ENCODE peak calls at places on chromosomes 11 and 22, in nine cellular contexts. One of them, this sample, is unnamed.

GRCh38 chr22:31607696-31608095 is 54.3 kb downstream of the PISD start:
- DNase-seq in lower leg skin: no peak
- DNase-seq in AG20443: no peak
- DNase-seq in myocyte: no peak
- DNase-seq in activated CD4-positive, CD25-positive, alpha-beta regulatory T cell treated with anti-CD3 and anti-CD28 coated beads, Interleukin-2, amount 50 U/mL, for 16 hours: no peak
- DNase-seq in fibroblast of pulmonary artery: no peak
- DNase-seq in mesendoderm: no peak
- DNase-seq in stimulated activated CD8-positive, alpha-beta memory T cell treated with anti-CD3 and anti-CD28 coated beads, Interleukin-15, amount 100 ng/mL, for 24 hours: no peak
- DNase-seq in T-helper 9 cell: no peak
- DNase-seq in this sample: no peak

GRCh38 chr11:107468596-107468995 is 11.0 kb upstream of the CWF19L2 start:
- DNase-seq in lower leg skin: no peak
- DNase-seq in AG20443: no peak
- DNase-seq in myocyte: peak
- DNase-seq in activated CD4-positive, CD25-positive, alpha-beta regulatory T cell treated with anti-CD3 and anti-CD28 coated beads, Interleukin-2, amount 50 U/mL, for 16 hours: no peak
- DNase-seq in fibroblast of pulmonary artery: peak
- DNase-seq in mesendoderm: no peak
- DNase-seq in stimulated activated CD8-positive, alpha-beta memory T cell treated with anti-CD3 and anti-CD28 coated beads, Interleukin-15, amount 100 ng/mL, for 24 hours: no peak
- DNase-seq in T-helper 9 cell: no peak
- DNase-seq in this sample: no peak

GRCh38 chr11:87466228-87466627 is 428.5 kb downstream of the TMEM135 start:
- DNase-seq in lower leg skin: peak
- DNase-seq in AG20443: peak
- DNase-seq in myocyte: no peak
- DNase-seq in activated CD4-positive, CD25-positive, alpha-beta regulatory T cell treated with anti-CD3 and anti-CD28 coated beads, Interleukin-2, amount 50 U/mL, for 16 hours: no peak
- DNase-seq in fibroblast of pulmonary artery: no peak
- DNase-seq in mesendoderm: no peak
- DNase-seq in stimulated activated CD8-positive, alpha-beta memory T cell treated with anti-CD3 and anti-CD28 coated beads, Interleukin-15, amount 100 ng/mL, for 24 hours: no peak
- DNase-seq in T-helper 9 cell: no peak
- DNase-seq in this sample: no peak

GRCh38 chr11:118054712-118055640 is 21.9 kb upstream of the TMPRSS4 start:
- DNase-seq in lower leg skin: no peak
- DNase-seq in AG20443: no peak
- DNase-seq in myocyte: peak
- DNase-seq in activated CD4-positive, CD25-positive, alpha-beta regulatory T cell treated with anti-CD3 and anti-CD28 coated beads, Interleukin-2, amount 50 U/mL, for 16 hours: no peak
- DNase-seq in fibroblast of pulmonary artery: no peak
- DNase-seq in mesendoderm: no peak
- DNase-seq in stimulated activated CD8-positive, alpha-beta memory T cell treated with anti-CD3 and anti-CD28 coated beads, Interleukin-15, amount 100 ng/mL, for 24 hours: no peak
- DNase-seq in T-helper 9 cell: no peak
- DNase-seq in this sample: no peak

GRCh38 chr11:83778598-83778997 is 492.4 kb upstream of the CCDC90B start:
- DNase-seq in lower leg skin: no peak
- DNase-seq in AG20443: no peak
- DNase-seq in myocyte: no peak
- DNase-seq in activated CD4-positive, CD25-positive, alpha-beta regulatory T cell treated with anti-CD3 and anti-CD28 coated beads, Interleukin-2, amount 50 U/mL, for 16 hours: no peak
- DNase-seq in fibroblast of pulmonary artery: no peak
- DNase-seq in mesendoderm: no peak
- DNase-seq in stimulated activated CD8-positive, alpha-beta memory T cell treated with anti-CD3 and anti-CD28 coated beads, Interleukin-15, amount 100 ng/mL, for 24 hours: no peak
- DNase-seq in T-helper 9 cell: no peak
- DNase-seq in this sample: peak

GRCh38 chr11:131998020-131998419 is 627.6 kb downstream of the NTM start:
- DNase-seq in lower leg skin: no peak
- DNase-seq in AG20443: no peak
- DNase-seq in myocyte: no peak
- DNase-seq in activated CD4-positive, CD25-positive, alpha-beta regulatory T cell treated with anti-CD3 and anti-CD28 coated beads, Interleukin-2, amount 50 U/mL, for 16 hours: no peak
- DNase-seq in fibroblast of pulmonary artery: no peak
- DNase-seq in mesendoderm: no peak
- DNase-seq in stimulated activated CD8-positive, alpha-beta memory T cell treated with anti-CD3 and anti-CD28 coated beads, Interleukin-15, amount 100 ng/mL, for 24 hours: no peak
- DNase-seq in T-helper 9 cell: no peak
- DNase-seq in this sample: no peak

GRCh38 chr11:128890543-128891409 is at the start of gene KCNJ5:
- DNase-seq in lower leg skin: no peak
- DNase-seq in AG20443: peak
- DNase-seq in myocyte: peak
- DNase-seq in activated CD4-positive, CD25-positive, alpha-beta regulatory T cell treated with anti-CD3 and anti-CD28 coated beads, Interleukin-2, amount 50 U/mL, for 16 hours: no peak
- DNase-seq in fibroblast of pulmonary artery: peak
- DNase-seq in mesendoderm: no peak
- DNase-seq in stimulated activated CD8-positive, alpha-beta memory T cell treated with anti-CD3 and anti-CD28 coated beads, Interleukin-15, amount 100 ng/mL, for 24 hours: no peak
- DNase-seq in T-helper 9 cell: no peak
- DNase-seq in this sample: no peak

GRCh38 chr11:104164028-104164520 is at the start of gene PDGFD:
- DNase-seq in lower leg skin: peak
- DNase-seq in AG20443: peak
- DNase-seq in myocyte: peak
- DNase-seq in activated CD4-positive, CD25-positive, alpha-beta regulatory T cell treated with anti-CD3 and anti-CD28 coated beads, Interleukin-2, amount 50 U/mL, for 16 hours: no peak
- DNase-seq in fibroblast of pulmonary artery: peak
- DNase-seq in mesendoderm: peak
- DNase-seq in stimulated activated CD8-positive, alpha-beta memory T cell treated with anti-CD3 and anti-CD28 coated beads, Interleukin-15, amount 100 ng/mL, for 24 hours: peak
- DNase-seq in T-helper 9 cell: no peak
- DNase-seq in this sample: peak

GRCh38 chr11:37109205-37109585 is 511.2 kb upstream of the RAG2 start:
- DNase-seq in lower leg skin: no peak
- DNase-seq in AG20443: no peak
- DNase-seq in myocyte: no peak
- DNase-seq in activated CD4-positive, CD25-positive, alpha-beta regulatory T cell treated with anti-CD3 and anti-CD28 coated beads, Interleukin-2, amount 50 U/mL, for 16 hours: no peak
- DNase-seq in fibroblast of pulmonary artery: peak
- DNase-seq in mesendoderm: no peak
- DNase-seq in stimulated activated CD8-positive, alpha-beta memory T cell treated with anti-CD3 and anti-CD28 coated beads, Interleukin-15, amount 100 ng/mL, for 24 hours: no peak
- DNase-seq in T-helper 9 cell: no peak
- DNase-seq in this sample: no peak

This sample was measured in renal cortical epithelial cell.